ENCODE peak calls at places on chromosomes 6 and 20, in six cellular contexts. Q is WERI-Rb-1; Z is psoas muscle; S is NB4; O is GM23248; V is naive thymus-derived CD4-positive, alpha-beta T cell. F is an unnamed sample.

GRCh38 chr6:37602360-37602759 is 95.3 kb downstream of the MDGA1 start:
- DNase-seq in Z (no peak), O (peak), Q (no peak), V (no peak), S (no peak), F (peak)

GRCh38 chr6:2935566-2936291 is 32.6 kb upstream of the SERPINB9 start:
- DNase-seq in O (no peak), Q (peak), Z (no peak), V (no peak), S (no peak), F (no peak)

GRCh38 chr6:32833599-32834155 is 4.9 kb downstream of the TAP2 start:
- DNase-seq in O (no peak), V (no peak), Q (no peak), S (no peak), Z (no peak), F (no peak)

GRCh38 chr6:44004625-44005506 is 122.4 kb downstream of the MRPL14 start:
- DNase-seq in Q (no peak), Z (peak), S (peak), O (peak), V (no peak), F (peak)

GRCh38 chr6:130229645-130230044 is 6.9 kb upstream of the SAMD3 start:
- DNase-seq in Q (no peak), S (no peak), Z (no peak), O (no peak), V (no peak), F (no peak)

GRCh38 chr6:17971128-17972073 is 16.0 kb downstream of the KIF13A start:
- DNase-seq in V (no peak), S (no peak), Z (no peak), Q (no peak), O (peak), F (peak)

GRCh38 chr20:31704225-31705119 is 18.2 kb downstream of the BCL2L1 start:
- DNase-seq in Z (no peak), Q (no peak), V (no peak), S (no peak), O (peak), F (peak)

GRCh38 chr6:6856538-6857523 is 250.9 kb upstream of the RREB1 start:
- DNase-seq in Q (peak), Z (peak), O (peak), V (peak), S (peak), F (peak)

GRCh38 chr20:41531876-41532275 is 86.3 kb downstream of the CHD6 start:
- DNase-seq in V (no peak), S (no peak), Z (no peak), Q (no peak), O (no peak), F (no peak)

GRCh38 chr6:87561012-87561411 is 28.8 kb downstream of the RARS2 start:
- DNase-seq in Z (no peak), Q (no peak), S (no peak), O (no peak), V (no peak), F (no peak)

GRCh38 chr20:4637081-4637797 is 84.5 kb upstream of the PRND start:
- DNase-seq in Q (peak), O (peak), Z (no peak), S (no peak), V (no peak), F (peak)

GRCh38 chr20:20204326-20204725 is 152.0 kb downstream of the CFAP61 start:
- DNase-seq in S (no peak), O (no peak), V (no peak), Q (no peak), Z (no peak), F (no peak)

GRCh38 chr6:153790881-153791473 is 248.1 kb upstream of the OPRM1 start:
- DNase-seq in Z (no peak), V (no peak), S (peak), O (no peak), Q (peak), F (peak)

GRCh38 chr20:3777726-3778629 is 3.3 kb downstream of the SPEF1 start:
- DNase-seq in Z (peak), V (no peak), S (no peak), Q (peak), O (peak), F (peak)

GRCh38 chr6:19297880-19298279 is 539.3 kb upstream of the ID4 start:
- DNase-seq in V (no peak), S (no peak), Q (peak), O (no peak), Z (no peak), F (no peak)

GRCh38 chr6:93105017-93105416 is 314.3 kb downstream of the EPHA7 start:
- DNase-seq in Z (no peak), O (no peak), V (no peak), Q (no peak), S (no peak), F (peak)

GRCh38 chr20:38523697-38524096 is 51.1 kb downstream of the RALGAPB start:
- DNase-seq in O (peak), V (no peak), S (peak), Q (no peak), Z (no peak), F (peak)

GRCh38 chr6:106511274-106512047 is 117.8 kb downstream of the RTN4IP1 start:
- DNase-seq in Z (peak), O (peak), S (peak), V (peak), Q (peak), F (peak)

GRCh38 chr6:3723251-3723650 is 28.3 kb downstream of the PXDC1 start:
- DNase-seq in Z (no peak), V (no peak), O (no peak), Q (no peak), S (no peak), F (no peak)

GRCh38 chr6:45959534-45960195 is 56.0 kb downstream of the CLIC5 start:
- DNase-seq in S (no peak), V (no peak), Z (no peak), Q (peak), O (peak), F (no peak)

GRCh38 chr6:108562503-108562993 is 1.8 kb downstream of the FOXO3 start:
- DNase-seq in Q (peak), S (peak), V (no peak), Z (peak), O (peak), F (peak)

GRCh38 chr6:73030257-73030656 is 195.0 kb downstream of the KHDC1L start:
- DNase-seq in Z (no peak), V (no peak), O (no peak), S (no peak), Q (no peak), F (no peak)

GRCh38 chr6:34771727-34772126 is 14.4 kb downstream of the SNRPC start:
- DNase-seq in O (peak), V (no peak), Z (no peak), Q (no peak), S (no peak), F (peak)

GRCh38 chr6:3981917-3982316 is 97.0 kb downstream of the FAM217A start:
- DNase-seq in Z (no peak), V (no peak), Q (no peak), S (no peak), O (no peak), F (no peak)

GRCh38 chr20:62704341-62704948 is 4.2 kb upstream of the NTSR1 start:
- DNase-seq in Q (no peak), Z (peak), V (no peak), O (peak), S (no peak), F (peak)

GRCh38 chr20:37868998-37869861 is 33.7 kb upstream of the VSTM2L start:
- DNase-seq in Z (no peak), S (no peak), O (no peak), V (no peak), Q (no peak), F (no peak)

GRCh38 chr20:51363813-51364212 is 178.7 kb downstream of the NFATC2 start:
- DNase-seq in O (no peak), Z (no peak), S (no peak), V (no peak), Q (no peak), F (no peak)

GRCh38 chr6:110331383-110331782 is 26.8 kb downstream of the METTL24 start:
- DNase-seq in Q (peak), O (no peak), Z (no peak), S (no peak), V (no peak), F (no peak)

GRCh38 chr6:30826961-30827342 is 57.4 kb upstream of the DDR1 start:
- DNase-seq in S (no peak), Q (peak), O (peak), V (no peak), Z (peak), F (no peak)

GRCh38 chr6:11366934-11367637 is 134.6 kb upstream of the NEDD9 start:
- DNase-seq in V (peak), S (no peak), Q (no peak), O (peak), Z (no peak), F (peak)

GRCh38 chr6:11366183-11366933 is 133.9 kb upstream of the NEDD9 start:
- DNase-seq in V (no peak), S (peak), Q (no peak), Z (no peak), O (no peak), F (no peak)

GRCh38 chr6:33768644-33769120 is 20.2 kb downstream of the LEMD2 start:
- DNase-seq in O (peak), Q (peak), V (peak), S (peak), Z (peak), F (peak)

GRCh38 chr20:19451591-19452295 is 239.3 kb downstream of the SLC24A3 start:
- DNase-seq in Q (no peak), V (no peak), O (no peak), Z (no peak), S (no peak), F (no peak)

GRCh38 chr6:7479801-7480266 is 61.6 kb upstream of the DSP start:
- DNase-seq in O (peak), S (no peak), Q (no peak), Z (no peak), V (no peak), F (peak)

GRCh38 chr20:9119776-9120175 is 50.9 kb downstream of the PLCB4 start:
- DNase-seq in V (no peak), Z (peak), O (no peak), Q (peak), S (no peak), F (no peak)

GRCh38 chr6:30763618-30764489 is 19.5 kb upstream of the IER3 start:
- DNase-seq in S (no peak), Z (no peak), O (peak), Q (peak), V (peak), F (no peak)

GRCh38 chr6:2852921-2853322 is 11.3 kb upstream of the SERPINB1 start:
- DNase-seq in O (no peak), S (no peak), Q (no peak), Z (no peak), V (no peak), F (no peak)

GRCh38 chr6:53293691-53294090 is 55.1 kb downstream of the ELOVL5 start:
- DNase-seq in S (no peak), O (no peak), V (no peak), Q (no peak), Z (no peak), F (no peak)

DNA sequence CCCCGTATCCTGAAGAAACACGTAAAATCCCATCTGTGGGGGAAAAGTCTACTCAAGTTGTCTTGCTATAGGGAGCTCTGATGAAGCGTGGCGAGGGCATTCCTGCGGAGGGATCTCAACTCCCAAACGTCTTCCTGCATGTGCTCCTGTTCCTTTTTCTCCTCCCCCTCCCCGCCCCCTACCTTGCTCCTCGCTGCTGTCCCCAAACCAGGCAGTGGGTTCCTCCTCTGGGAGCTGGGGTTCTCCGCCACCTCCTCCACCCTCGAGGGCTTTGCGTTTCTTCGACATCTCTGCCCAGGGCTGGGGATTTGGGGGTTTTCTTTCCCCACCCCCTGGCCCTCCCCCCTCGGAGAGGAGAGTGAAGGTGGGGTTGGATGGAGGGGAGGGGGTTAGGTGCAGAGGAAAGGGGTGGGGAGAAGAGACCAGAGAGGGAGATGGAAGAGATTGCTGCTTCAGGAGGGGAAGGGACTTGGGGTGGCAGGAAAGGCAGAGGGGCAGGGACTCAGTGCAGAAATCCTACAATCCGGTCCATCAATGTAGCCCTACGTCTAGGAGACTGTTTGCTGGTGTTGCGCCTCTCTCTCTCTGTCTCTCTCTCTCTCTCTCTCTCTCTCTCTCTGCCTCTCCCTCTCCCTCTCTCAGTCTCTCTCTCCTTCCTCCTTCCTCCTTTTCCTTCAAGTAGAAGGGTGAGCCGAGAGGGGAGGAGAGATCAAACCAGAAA is 181.6 kb downstream of the TBXT start:
- DNase-seq in S (no peak), Q (no peak), V (no peak), O (no peak), Z (no peak), F (no peak)
- H3K4me3 ChIP-seq in S (no peak), Q (no peak), V (no peak), O (no peak), Z (peak), F (peak)

GRCh38 chr20:45408646-45409213 is 641 bp downstream of the DBNDD2 start:
- DNase-seq in O (no peak), Z (no peak), Q (no peak), V (no peak), S (peak), F (no peak)
- H3K4me3 ChIP-seq in O (no peak), Z (peak), Q (no peak), V (no peak), S (no peak), F (no peak)

GRCh38 chr6:26207248-26207801 is 120.1 kb downstream of the HFE start:
- DNase-seq in O (no peak), Z (no peak), S (no peak), Q (no peak), V (peak), F (no peak)
- H3K4me3 ChIP-seq in O (no peak), Z (no peak), S (no peak), Q (no peak), V (no peak), F (no peak)

GRCh38 chr6:116828983-116829382 is at the start of gene GPRC6A:
- DNase-seq in O (no peak), V (no peak), S (no peak), Z (no peak), Q (no peak), F (no peak)

GRCh38 chr6:116827561-116828240 is 1.2 kb downstream of the GPRC6A start:
- DNase-seq in Q (no peak), S (no peak), Z (no peak), V (no peak), O (no peak), F (no peak)
- H3K4me3 ChIP-seq in Q (no peak), S (no peak), Z (no peak), V (no peak), O (no peak), F (no peak)

GRCh38 chr6:36025260-36025931 is 955 bp upstream of the SLC26A8 start:
- DNase-seq in S (no peak), Q (no peak), O (peak), Z (no peak), V (no peak), F (peak)

GRCh38 chr6:36028088-36028886 is 679 bp downstream of the MAPK14 start:
- DNase-seq in V (no peak), S (peak), Z (peak), O (peak), Q (peak), F (peak)

GRCh38 chr6:36027501-36028087 is at the start of gene MAPK14:
- DNase-seq in S (peak), O (peak), Q (peak), V (peak), Z (peak), F (peak)

GRCh38 chr6:36025932-36026327 is 1.5 kb upstream of the SLC26A8 start:
- DNase-seq in Q (no peak), O (peak), S (no peak), Z (no peak), V (no peak), F (peak)

DNA sequence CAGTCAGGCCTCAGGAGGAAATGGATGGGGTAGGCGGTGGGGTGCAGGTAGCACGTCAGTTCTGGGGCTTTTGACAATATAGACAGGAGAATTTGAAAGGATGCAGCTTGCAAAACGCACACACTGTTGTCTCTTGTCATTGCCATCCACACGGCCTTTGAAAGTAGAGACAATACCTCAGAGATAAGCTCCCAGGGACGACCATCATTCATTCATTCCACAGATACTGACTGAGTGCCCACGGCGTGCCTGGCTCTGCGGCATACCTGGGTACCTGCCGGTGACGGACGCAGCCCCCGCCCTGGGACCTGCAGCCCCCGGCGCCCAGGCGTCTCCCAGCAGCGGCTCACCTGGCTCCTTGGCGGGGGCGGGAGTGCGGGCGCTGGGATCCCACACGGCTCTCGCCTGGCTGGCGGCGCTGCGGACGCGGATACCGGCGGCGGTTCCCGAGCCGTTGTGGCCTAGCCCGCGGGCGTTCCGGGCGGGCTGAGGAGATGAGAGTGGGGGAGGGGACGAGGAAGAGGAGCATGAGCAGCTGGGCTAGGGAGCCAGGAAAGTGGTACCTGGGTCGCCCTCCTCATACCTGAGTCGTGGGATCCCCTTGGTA is at the start of gene SLC26A8:
- DNase-seq in Z (peak), Q (no peak), S (peak), V (no peak), O (no peak), F (no peak)
- H3K4me3 ChIP-seq in Z (no peak), Q (no peak), S (peak), V (no peak), O (no peak), F (no peak)

GRCh38 chr20:22430746-22431168 is 153.6 kb downstream of the FOXA2 start:
- DNase-seq in O (no peak), S (no peak), V (no peak), Q (no peak), Z (no peak), F (no peak)

GRCh38 chr20:22429175-22430153 is 154.9 kb downstream of the FOXA2 start:
- DNase-seq in V (no peak), O (no peak), Z (no peak), S (no peak), Q (no peak), F (no peak)

GRCh38 chr20:22428051-22428450 is 156.3 kb downstream of the FOXA2 start:
- DNase-seq in S (no peak), V (no peak), Q (no peak), O (no peak), Z (no peak), F (no peak)

GRCh38 chr20:22431419-22431818 is 153.0 kb downstream of the FOXA2 start:
- DNase-seq in Q (no peak), Z (no peak), O (no peak), V (no peak), S (no peak), F (no peak)

GRCh38 chr20:22430154-22430745 is 154.1 kb downstream of the FOXA2 start:
- DNase-seq in S (no peak), O (no peak), Z (no peak), Q (no peak), V (no peak), F (no peak)
- H3K4me3 ChIP-seq in S (no peak), O (no peak), Z (no peak), Q (no peak), V (no peak), F (no peak)

DNA sequence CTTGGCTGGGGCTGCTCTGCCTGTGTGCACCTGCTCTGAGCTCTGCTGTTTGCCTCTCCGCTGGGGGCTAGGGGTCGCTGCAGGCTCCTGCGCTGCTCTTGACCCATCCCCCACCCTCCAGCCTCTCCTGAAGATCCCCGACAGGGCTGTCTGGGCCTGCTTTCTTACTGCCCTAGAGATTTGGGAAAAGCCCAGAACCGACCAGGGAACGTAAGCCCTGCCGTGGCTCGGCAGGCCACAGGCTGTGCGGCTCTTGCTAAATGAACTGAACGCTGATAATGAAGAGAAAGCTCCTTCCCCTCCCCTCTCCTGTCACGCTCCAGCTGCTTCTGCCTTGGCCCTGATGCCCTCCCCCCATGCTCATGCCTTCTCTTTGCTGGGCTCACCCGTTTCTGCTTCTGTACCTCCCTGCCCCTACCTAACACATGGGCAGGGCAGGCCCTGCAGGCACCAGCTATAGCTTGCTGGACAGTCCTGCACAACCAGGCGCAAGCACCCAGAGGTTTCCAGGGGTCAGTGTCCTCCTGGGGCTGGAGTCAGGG is 32.0 kb upstream of the PCMTD2 start:
- DNase-seq in V (no peak), Q (peak), Z (peak), O (no peak), S (no peak), F (peak)
- H3K4me3 ChIP-seq in V (no peak), Q (no peak), Z (no peak), O (no peak), S (no peak), F (no peak)

F was measured in fibroblast of the aortic adventitia.